ENCODE peak calls at places on chromosomes 4 and X, in four cellular contexts. X is effector memory CD4-positive, alpha-beta T cell; Q is tibial nerve; F is heart left ventricle. K is an unnamed sample. For H3K4me1, the result is how much of the 10 kb centered on the place peaks cover.

GRCh38 chr4:182604161-182604591 is 313.0 kb downstream of the DCTD start:
- DNase-seq in X (no peak), Q (no peak), F (no peak), K (no peak)

GRCh38 chr4:181952478-181952877 is 290.7 kb upstream of the TENM3 start:
- DNase-seq in X (no peak), Q (no peak), F (peak), K (no peak)

GRCh38 chr4:10006236-10006603 is 15.1 kb downstream of the SLC2A9 start:
- DNase-seq in X (no peak), Q (peak), F (no peak), K (peak)

GRCh38 chr4:122909683-122910082 is 12.7 kb downstream of the NUDT6 start:
- DNase-seq in X (no peak), Q (no peak), F (no peak), K (no peak)

GRCh38 chr4:182560358-182560757 is 317.2 kb downstream of the TENM3 start:
- DNase-seq in X (no peak), Q (no peak), F (no peak), K (no peak)

GRCh38 chr4:24703298-24703697 is 92.1 kb upstream of the SOD3 start:
- DNase-seq in X (no peak), Q (no peak), F (no peak), K (no peak)

GRCh38 chrX:115968436-115969252 is 201.9 kb upstream of the AGTR2 start:
- DNase-seq in X (no peak), Q (peak), F (peak), K (peak)

GRCh38 chrX:13123857-13124345 is 79.5 kb upstream of the FAM9C start:
- DNase-seq in X (no peak), Q (no peak), F (no peak), K (no peak)

GRCh38 chrX:723781-724180 is 93.2 kb downstream of the SHOX start:
- DNase-seq in X (no peak), Q (no peak), F (no peak), K (no peak)

GRCh38 chr4:178293601-178294000 is 851.4 kb upstream of the AGA start:
- DNase-seq in X (no peak), Q (no peak), F (no peak), K (no peak)

DNA sequence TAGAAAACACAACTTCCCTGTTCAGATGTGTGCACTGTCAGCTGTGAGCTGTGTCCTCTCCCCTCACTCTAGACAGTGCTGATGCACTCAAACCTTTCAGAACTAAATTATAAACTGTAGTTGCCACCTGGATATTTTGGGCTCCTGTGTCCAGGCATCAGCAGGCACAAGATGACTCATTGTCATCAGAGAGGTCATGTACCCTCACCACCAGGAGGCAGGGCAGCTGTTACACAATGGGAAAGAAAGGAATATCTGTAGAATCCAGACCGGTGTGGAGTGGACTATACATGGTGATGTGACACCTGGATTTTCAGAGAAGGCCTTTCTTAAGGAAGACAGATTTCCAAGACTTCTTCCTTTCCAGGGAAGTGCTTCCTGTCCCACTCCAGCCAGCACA is 854.4 kb upstream of the AGA start:
- DNase-seq in X (no peak), Q (no peak), F (no peak), K (no peak)
- H3K4me3 ChIP-seq in X (no peak), Q (no peak), F (no peak), K (no peak)

DNA sequence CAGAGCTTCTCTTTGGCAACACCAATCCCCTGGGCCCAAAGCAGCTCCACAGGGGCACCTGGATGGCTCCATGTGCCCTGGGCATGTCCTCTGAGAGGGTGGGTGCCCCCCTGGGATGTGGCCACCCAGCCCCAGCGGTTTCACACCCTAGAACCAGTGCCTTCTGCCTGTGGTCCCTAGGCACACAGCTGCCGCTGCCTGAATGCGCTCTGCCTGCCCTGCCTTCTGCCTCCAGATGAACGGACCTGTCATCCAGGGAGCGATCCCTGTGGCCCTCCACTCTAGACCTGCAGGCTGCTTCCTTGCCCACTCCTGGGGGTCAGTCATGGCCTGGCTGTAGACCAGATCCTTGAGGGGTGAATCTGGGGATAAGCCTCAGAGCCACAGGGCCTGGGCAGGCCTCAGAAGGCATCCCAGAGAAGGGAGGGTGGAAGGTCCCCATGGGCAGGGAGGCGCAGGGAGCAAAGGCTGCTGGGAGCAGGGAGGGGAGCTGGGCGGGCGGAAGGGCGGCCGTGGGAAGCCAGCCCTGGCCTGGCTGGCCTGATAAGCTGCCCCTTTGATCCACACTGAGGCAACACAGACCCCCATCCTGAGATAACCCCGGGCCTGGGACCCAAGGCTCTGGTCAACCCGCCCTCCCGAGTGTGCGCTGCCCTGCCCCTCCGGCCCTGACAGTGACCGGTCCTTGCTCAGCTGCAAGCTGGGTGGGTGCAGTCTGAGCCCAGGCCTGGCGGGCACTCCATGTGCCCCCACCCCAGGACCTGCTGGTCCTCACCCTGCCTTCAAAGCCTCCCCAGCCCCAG is 8.1 kb upstream of the FGFR3 start:
- DNase-seq in X (no peak), Q (no peak), F (peak), K (no peak)
- H3K4me1 ChIP-seq in X (under half), Q (under half), F (under half), K (under half)

DNA sequence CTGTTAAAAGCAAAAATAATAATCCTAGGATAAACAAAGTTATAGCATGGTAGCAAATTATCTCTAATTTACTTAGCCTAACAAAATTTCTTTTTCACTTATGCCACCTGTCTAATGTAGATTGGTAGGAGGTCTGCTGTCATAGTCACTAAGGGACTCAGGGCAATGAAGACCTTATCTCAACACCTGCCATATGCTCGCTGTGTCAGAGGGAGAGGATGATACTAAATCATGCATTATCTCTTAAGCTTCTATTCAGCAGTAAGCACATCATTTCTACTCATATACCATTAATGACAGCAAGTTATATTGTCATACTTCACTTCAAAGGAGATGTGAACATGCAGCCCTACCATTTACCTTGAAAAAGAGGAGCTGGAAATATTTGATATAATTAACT is 44.1 kb downstream of the AFM start:
- DNase-seq in X (no peak), Q (no peak), F (no peak), K (no peak)
- H3K4me3 ChIP-seq in X (no peak), Q (no peak), F (no peak), K (no peak)

DNA sequence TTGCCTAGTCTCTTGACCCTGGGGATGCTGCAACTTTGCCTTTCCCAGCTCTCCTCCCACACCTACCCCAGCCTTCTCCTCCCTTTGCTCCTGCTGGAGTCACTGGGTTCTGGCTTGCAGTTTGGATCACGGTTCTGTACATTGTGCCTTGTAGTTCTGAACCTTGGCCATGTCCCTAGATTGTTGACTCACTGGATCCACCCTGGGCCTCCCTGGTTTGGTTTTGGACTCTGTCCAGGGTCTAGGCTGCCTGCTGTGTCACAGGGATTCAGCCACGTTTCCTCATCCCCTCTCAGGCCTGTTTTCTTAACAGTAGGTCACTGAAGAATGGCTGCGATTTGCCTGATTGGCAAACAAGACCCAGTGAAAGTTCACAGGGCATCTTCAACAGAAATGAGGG is 11.5 kb upstream of the GABRE start:
- DNase-seq in X (no peak), Q (no peak), F (no peak), K (no peak)
- H3K4me1 ChIP-seq in X (under half), Q (under half), F (under half), K (under half)

GRCh38 chr4:163072222-163072621 is 94.5 kb downstream of the NAF1 start:
- DNase-seq in X (no peak), Q (no peak), F (no peak), K (no peak)

GRCh38 chr4:163070023-163070422 is 96.7 kb downstream of the NAF1 start:
- DNase-seq in X (no peak), Q (no peak), F (no peak), K (no peak)

DNA sequence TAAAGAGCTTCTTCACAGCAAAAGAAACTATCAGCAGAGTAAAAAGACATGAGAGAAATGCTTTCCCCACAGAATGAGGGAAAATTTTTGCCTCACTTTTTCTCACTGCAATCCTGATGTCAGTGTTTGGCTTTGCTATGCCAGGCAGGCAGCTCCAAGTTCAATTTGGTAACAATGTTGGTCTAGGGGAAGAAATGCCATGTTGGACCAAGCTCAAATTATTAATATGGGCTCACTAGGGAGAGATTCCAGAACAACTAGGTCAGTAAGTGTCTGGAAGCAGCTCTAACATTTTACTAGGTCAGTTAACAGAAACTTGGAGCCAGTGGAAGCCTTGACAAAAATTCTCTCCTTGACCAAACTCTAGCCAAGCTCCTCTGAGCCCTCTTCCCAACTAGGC is 95.4 kb downstream of the NAF1 start:
- DNase-seq in X (no peak), Q (no peak), F (no peak), K (no peak)
- H3K4me3 ChIP-seq in X (no peak), Q (no peak), F (no peak), K (no peak)

GRCh38 chr4:88746186-88746585 is 48.6 kb upstream of the NAP1L5 start:
- DNase-seq in X (no peak), Q (no peak), F (no peak), K (no peak)
- H3K4me1 ChIP-seq in X (under half), Q (under half), F (under half), K (under half)

DNA sequence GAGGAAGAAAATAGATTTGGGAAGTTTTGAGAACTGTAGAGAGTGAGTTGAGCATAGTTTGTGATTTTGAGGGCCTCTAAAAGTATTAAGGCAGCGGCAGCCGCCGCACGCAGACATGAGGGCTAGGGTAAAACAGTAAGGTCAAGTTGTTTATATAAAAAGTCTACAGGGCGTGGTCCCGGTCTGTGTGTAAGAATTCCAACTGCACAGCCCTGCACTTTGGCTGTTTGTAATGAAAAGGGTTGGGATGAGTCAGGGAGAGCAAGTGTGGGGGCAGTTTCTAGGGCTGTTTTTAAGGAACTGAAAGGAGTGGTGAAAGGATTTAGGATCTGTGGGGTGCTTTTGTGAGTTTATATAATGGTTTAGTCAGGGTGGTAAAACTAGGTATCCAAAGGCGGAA is 55.0 kb downstream of the BEX3 start:
- DNase-seq in X (no peak), Q (no peak), F (no peak), K (no peak)
- H3K4me3 ChIP-seq in X (no peak), Q (no peak), F (no peak), K (no peak)

DNA sequence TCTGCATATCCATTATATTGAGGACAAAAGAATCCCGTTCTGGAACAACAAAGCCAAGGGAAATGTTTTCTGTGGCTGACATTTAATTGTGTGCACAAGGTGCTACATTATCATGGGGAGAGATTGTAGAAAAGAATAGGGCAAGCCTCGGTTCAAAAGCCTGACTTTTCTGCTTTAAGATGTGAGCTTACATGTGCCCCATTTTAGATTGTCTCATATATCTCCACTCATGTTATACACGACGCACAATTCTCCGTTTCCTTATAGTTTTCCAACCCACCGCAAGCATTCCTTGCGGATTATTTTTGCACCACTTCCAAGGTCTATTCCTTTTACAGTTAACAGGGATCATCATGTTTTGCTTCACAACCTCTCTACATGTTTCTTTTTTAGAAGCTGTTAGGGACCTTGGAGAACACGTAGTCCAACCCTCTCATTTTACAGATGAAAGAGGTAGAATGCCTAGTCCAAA is 99.6 kb upstream of the MAML3 start:
- DNase-seq in X (no peak), Q (no peak), F (no peak), K (no peak)
- H3K4me1 ChIP-seq in X (under half), Q (under half), F (under half), K (under half)